ENCODE peak calls at places on chromosomes 11 and 22, in eight cellular contexts. One of them, this sample, is unnamed.

GRCh38 chr11:108983621-108984020 is 318.8 kb downstream of the DDX10 start:
- DNase-seq in HFF-Myc: no peak
- DNase-seq in tibial artery: no peak
- DNase-seq in AG04450: no peak
- DNase-seq in endodermal cell: no peak
- DNase-seq in heart right ventricle: no peak
- DNase-seq in nephron progenitor cell: no peak
- DNase-seq in brain microvascular endothelial cell: peak
- DNase-seq in this sample: no peak

GRCh38 chr11:118418770-118419169 is 17.4 kb downstream of the ATP5MG start:
- DNase-seq in HFF-Myc: no peak
- DNase-seq in tibial artery: no peak
- DNase-seq in AG04450: no peak
- DNase-seq in endodermal cell: no peak
- DNase-seq in heart right ventricle: no peak
- DNase-seq in nephron progenitor cell: no peak
- DNase-seq in brain microvascular endothelial cell: no peak
- DNase-seq in this sample: no peak

GRCh38 chr22:20155330-20156041 is 4.6 kb upstream of the CCDC188 start:
- DNase-seq in HFF-Myc: peak
- DNase-seq in tibial artery: no peak
- DNase-seq in AG04450: no peak
- DNase-seq in endodermal cell: no peak
- DNase-seq in heart right ventricle: peak
- DNase-seq in nephron progenitor cell: no peak
- DNase-seq in brain microvascular endothelial cell: peak
- DNase-seq in this sample: no peak

GRCh38 chr11:61061081-61061826 is 41.0 kb upstream of the CD5 start:
- DNase-seq in HFF-Myc: no peak
- DNase-seq in tibial artery: no peak
- DNase-seq in AG04450: no peak
- DNase-seq in endodermal cell: peak
- DNase-seq in heart right ventricle: no peak
- DNase-seq in nephron progenitor cell: no peak
- DNase-seq in brain microvascular endothelial cell: peak
- DNase-seq in this sample: no peak

GRCh38 chr11:102662607-102663006 is 37.5 kb upstream of the MMP20 start:
- DNase-seq in HFF-Myc: no peak
- DNase-seq in tibial artery: no peak
- DNase-seq in AG04450: no peak
- DNase-seq in endodermal cell: no peak
- DNase-seq in heart right ventricle: no peak
- DNase-seq in nephron progenitor cell: no peak
- DNase-seq in brain microvascular endothelial cell: no peak
- DNase-seq in this sample: no peak

GRCh38 chr22:17400305-17400704 is 31.0 kb downstream of the CECR2 start:
- DNase-seq in HFF-Myc: no peak
- DNase-seq in tibial artery: no peak
- DNase-seq in AG04450: no peak
- DNase-seq in endodermal cell: no peak
- DNase-seq in heart right ventricle: no peak
- DNase-seq in nephron progenitor cell: no peak
- DNase-seq in brain microvascular endothelial cell: no peak
- DNase-seq in this sample: no peak

GRCh38 chr11:12109591-12110196 is 696 bp upstream of the MICAL2 start:
- DNase-seq in HFF-Myc: no peak
- DNase-seq in tibial artery: no peak
- DNase-seq in AG04450: no peak
- DNase-seq in endodermal cell: no peak
- DNase-seq in heart right ventricle: no peak
- DNase-seq in nephron progenitor cell: no peak
- DNase-seq in brain microvascular endothelial cell: no peak
- DNase-seq in this sample: no peak

GRCh38 chr11:130310622-130311021 is 4.1 kb downstream of the ZBTB44 start:
- DNase-seq in HFF-Myc: no peak
- DNase-seq in tibial artery: no peak
- DNase-seq in AG04450: no peak
- DNase-seq in endodermal cell: no peak
- DNase-seq in heart right ventricle: no peak
- DNase-seq in nephron progenitor cell: no peak
- DNase-seq in brain microvascular endothelial cell: no peak
- DNase-seq in this sample: no peak

GRCh38 chr11:61325649-61326414 is 7.1 kb downstream of the DDB1 start:
- DNase-seq in HFF-Myc: no peak
- DNase-seq in tibial artery: no peak
- DNase-seq in AG04450: no peak
- DNase-seq in endodermal cell: no peak
- DNase-seq in heart right ventricle: no peak
- DNase-seq in nephron progenitor cell: no peak
- DNase-seq in brain microvascular endothelial cell: no peak
- DNase-seq in this sample: no peak

GRCh38 chr11:132943325-132943736 is 589.0 kb downstream of the OPCML start:
- DNase-seq in HFF-Myc: no peak
- DNase-seq in tibial artery: no peak
- DNase-seq in AG04450: no peak
- DNase-seq in endodermal cell: no peak
- DNase-seq in heart right ventricle: no peak
- DNase-seq in nephron progenitor cell: no peak
- DNase-seq in brain microvascular endothelial cell: no peak
- DNase-seq in this sample: no peak

GRCh38 chr22:44325718-44326548 is 13.2 kb upstream of the SHISAL1 start:
- DNase-seq in HFF-Myc: peak
- DNase-seq in tibial artery: no peak
- DNase-seq in AG04450: no peak
- DNase-seq in endodermal cell: no peak
- DNase-seq in heart right ventricle: no peak
- DNase-seq in nephron progenitor cell: no peak
- DNase-seq in brain microvascular endothelial cell: no peak
- DNase-seq in this sample: no peak
- TF ChIP-seq CTCF in HFF-Myc: no peak
- TF ChIP-seq CTCF in tibial artery: peak
- TF ChIP-seq CTCF in AG04450: peak
- TF ChIP-seq CTCF in endodermal cell: no peak
- TF ChIP-seq CTCF in heart right ventricle: no peak
- TF ChIP-seq CTCF in nephron progenitor cell: no peak
- TF ChIP-seq CTCF in brain microvascular endothelial cell: peak
- TF ChIP-seq CTCF in this sample: no peak

GRCh38 chr11:13117344-13117743 is 108.2 kb downstream of the RASSF10 start:
- DNase-seq in HFF-Myc: no peak
- DNase-seq in tibial artery: no peak
- DNase-seq in AG04450: no peak
- DNase-seq in endodermal cell: no peak
- DNase-seq in heart right ventricle: no peak
- DNase-seq in nephron progenitor cell: no peak
- DNase-seq in brain microvascular endothelial cell: no peak
- DNase-seq in this sample: no peak

GRCh38 chr11:13111813-13112130 is 102.7 kb downstream of the RASSF10 start:
- DNase-seq in HFF-Myc: no peak
- DNase-seq in tibial artery: no peak
- DNase-seq in AG04450: no peak
- DNase-seq in endodermal cell: no peak
- DNase-seq in heart right ventricle: no peak
- DNase-seq in nephron progenitor cell: no peak
- DNase-seq in brain microvascular endothelial cell: no peak
- DNase-seq in this sample: no peak

GRCh38 chr11:13118194-13118593 is 109.1 kb downstream of the RASSF10 start:
- DNase-seq in HFF-Myc: peak
- DNase-seq in tibial artery: no peak
- DNase-seq in AG04450: peak
- DNase-seq in endodermal cell: no peak
- DNase-seq in heart right ventricle: no peak
- DNase-seq in nephron progenitor cell: no peak
- DNase-seq in brain microvascular endothelial cell: peak
- DNase-seq in this sample: no peak

GRCh38 chr11:13116491-13116890 is 107.4 kb downstream of the RASSF10 start:
- DNase-seq in HFF-Myc: no peak
- DNase-seq in tibial artery: no peak
- DNase-seq in AG04450: no peak
- DNase-seq in endodermal cell: no peak
- DNase-seq in heart right ventricle: no peak
- DNase-seq in nephron progenitor cell: no peak
- DNase-seq in brain microvascular endothelial cell: no peak
- DNase-seq in this sample: no peak

GRCh38 chr11:13114566-13115465 is 105.7 kb downstream of the RASSF10 start:
- DNase-seq in HFF-Myc: no peak
- DNase-seq in tibial artery: no peak
- DNase-seq in AG04450: no peak
- DNase-seq in endodermal cell: peak
- DNase-seq in heart right ventricle: no peak
- DNase-seq in nephron progenitor cell: peak
- DNase-seq in brain microvascular endothelial cell: no peak
- DNase-seq in this sample: no peak
- TF ChIP-seq CTCF in HFF-Myc: no peak
- TF ChIP-seq CTCF in tibial artery: no peak
- TF ChIP-seq CTCF in AG04450: no peak
- TF ChIP-seq CTCF in endodermal cell: peak
- TF ChIP-seq CTCF in heart right ventricle: no peak
- TF ChIP-seq CTCF in nephron progenitor cell: no peak
- TF ChIP-seq CTCF in brain microvascular endothelial cell: peak
- TF ChIP-seq CTCF in this sample: no peak

DNA sequence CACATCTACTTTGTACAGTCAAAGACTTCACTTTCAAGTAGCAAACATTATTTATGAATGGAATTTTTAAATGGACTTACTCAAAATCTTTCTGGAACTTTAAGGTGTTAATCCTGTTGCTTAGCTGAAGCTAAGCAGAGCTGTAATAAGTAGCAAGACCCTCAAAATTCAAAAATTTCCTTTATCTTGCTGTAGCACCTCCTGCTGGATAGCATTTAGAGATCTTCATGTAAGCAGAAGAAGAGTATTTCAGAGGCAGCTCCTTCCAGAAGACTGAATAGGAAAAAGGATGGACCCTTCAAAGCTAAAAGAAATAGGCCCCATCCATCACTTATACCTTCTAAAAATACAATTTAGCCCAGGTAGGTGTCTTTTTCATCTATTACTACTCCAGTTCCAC is 3.4 kb downstream of the PHF21A start:
- DNase-seq in HFF-Myc: no peak
- DNase-seq in tibial artery: no peak
- DNase-seq in AG04450: no peak
- DNase-seq in endodermal cell: no peak
- DNase-seq in heart right ventricle: no peak
- DNase-seq in nephron progenitor cell: no peak
- DNase-seq in brain microvascular endothelial cell: no peak
- DNase-seq in this sample: no peak
- TF ChIP-seq CTCF in HFF-Myc: peak
- TF ChIP-seq CTCF in tibial artery: no peak
- TF ChIP-seq CTCF in AG04450: peak
- TF ChIP-seq CTCF in endodermal cell: peak
- TF ChIP-seq CTCF in heart right ventricle: no peak
- TF ChIP-seq CTCF in nephron progenitor cell: no peak
- TF ChIP-seq CTCF in brain microvascular endothelial cell: peak
- TF ChIP-seq CTCF in this sample: no peak

DNA sequence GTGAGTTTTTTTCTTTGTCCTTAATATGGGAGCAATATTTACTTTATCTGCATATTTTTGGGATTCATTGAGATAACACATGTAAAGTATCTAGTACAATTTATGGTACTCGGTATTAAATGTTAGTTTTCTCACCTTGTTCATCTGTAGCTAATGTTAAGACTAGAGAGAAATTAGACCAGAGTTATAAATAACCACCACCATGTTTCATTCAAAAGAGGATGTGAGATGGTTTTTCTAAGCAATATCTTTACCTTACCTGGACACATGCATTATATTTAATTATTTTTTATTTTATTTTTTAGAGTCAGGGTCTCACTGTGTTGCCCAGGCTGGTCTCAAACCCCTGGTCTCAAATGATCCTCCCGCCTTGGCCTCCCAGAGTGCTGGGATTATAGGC is 18.4 kb downstream of the ARHGAP42 start:
- DNase-seq in HFF-Myc: no peak
- DNase-seq in tibial artery: no peak
- DNase-seq in AG04450: no peak
- DNase-seq in endodermal cell: no peak
- DNase-seq in heart right ventricle: no peak
- DNase-seq in nephron progenitor cell: no peak
- DNase-seq in brain microvascular endothelial cell: no peak
- DNase-seq in this sample: no peak
- TF ChIP-seq CTCF in HFF-Myc: no peak
- TF ChIP-seq CTCF in tibial artery: no peak
- TF ChIP-seq CTCF in AG04450: no peak
- TF ChIP-seq CTCF in endodermal cell: no peak
- TF ChIP-seq CTCF in heart right ventricle: no peak
- TF ChIP-seq CTCF in nephron progenitor cell: no peak
- TF ChIP-seq CTCF in brain microvascular endothelial cell: no peak
- TF ChIP-seq CTCF in this sample: no peak

DNA sequence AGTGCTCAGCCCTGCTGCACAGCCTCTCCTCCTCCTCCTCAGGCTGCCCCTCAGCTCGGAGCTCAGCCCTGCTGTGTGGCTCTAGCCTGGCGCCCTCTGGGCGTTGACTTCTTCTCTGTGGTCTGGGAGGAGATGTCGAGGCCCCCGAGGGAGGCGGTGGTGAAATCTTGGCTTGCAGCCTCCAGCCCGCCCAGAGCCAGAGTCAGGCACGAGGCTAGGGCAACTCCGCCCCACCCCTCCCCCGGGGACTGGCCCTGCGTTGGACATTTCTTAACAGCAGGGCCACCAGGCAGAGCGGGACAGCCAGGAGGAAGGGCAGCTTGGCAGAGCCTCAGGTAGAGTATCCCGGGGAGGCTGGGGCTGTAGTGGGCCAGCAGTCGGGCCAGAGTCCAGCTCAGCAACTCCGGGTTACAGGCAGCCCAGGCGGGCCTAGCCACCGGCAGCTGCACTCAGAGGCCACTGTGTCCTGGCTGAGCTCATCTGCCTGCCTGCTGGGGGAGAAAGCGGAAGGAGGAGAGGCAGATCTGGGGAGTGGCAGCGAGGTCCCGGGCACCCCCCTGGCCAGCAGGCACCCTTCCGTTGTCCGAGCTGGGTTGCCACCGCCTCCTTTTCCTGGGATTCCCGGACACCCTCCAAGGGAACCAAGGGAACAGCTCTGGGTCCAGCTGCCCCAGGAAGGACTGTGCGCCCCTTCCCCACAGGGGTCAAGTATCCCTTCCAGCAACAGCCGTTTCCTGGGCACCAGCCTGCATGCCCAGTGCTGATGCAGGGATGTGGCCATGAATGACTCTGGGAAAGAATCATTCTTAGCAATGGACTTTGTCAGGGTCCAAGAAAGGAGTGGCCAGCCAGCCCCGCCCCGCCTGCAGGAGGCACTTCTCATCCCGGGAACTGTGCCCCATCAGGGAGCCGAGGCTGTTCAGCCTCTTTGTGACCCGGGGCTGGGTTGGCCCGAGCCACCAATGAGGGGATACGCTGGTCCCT is at the start of gene ALDH3B1:
- DNase-seq in HFF-Myc: peak
- DNase-seq in tibial artery: peak
- DNase-seq in AG04450: no peak
- DNase-seq in endodermal cell: peak
- DNase-seq in heart right ventricle: peak
- DNase-seq in nephron progenitor cell: peak
- DNase-seq in brain microvascular endothelial cell: peak
- DNase-seq in this sample: peak
- TF ChIP-seq CTCF in HFF-Myc: no peak
- TF ChIP-seq CTCF in tibial artery: no peak
- TF ChIP-seq CTCF in AG04450: no peak
- TF ChIP-seq CTCF in endodermal cell: no peak
- TF ChIP-seq CTCF in heart right ventricle: no peak
- TF ChIP-seq CTCF in nephron progenitor cell: no peak
- TF ChIP-seq CTCF in brain microvascular endothelial cell: peak
- TF ChIP-seq CTCF in this sample: no peak